ENCODE peak calls at places on chromosomes 12 and 14, in five cellular contexts. One of them, this sample, is unnamed.

GRCh38 chr12:25701290-25701689 is 148.2 kb upstream of the LMNTD1 start:
- DNase-seq in dermis blood vessel endothelial cell: no peak
- DNase-seq in stimulated activated CD4-positive, alpha-beta T cell treated with anti-CD3 and anti-CD28 coated beads, Interleukin-12 subunit alpha, Interleukin-12 subunit beta, amount 100 ng/mL, for 4 hours: no peak
- DNase-seq in B cell: no peak
- DNase-seq in lower lobe of right lung: no peak
- DNase-seq in this sample: no peak

GRCh38 chr12:54019924-54020586 is 8.2 kb upstream of the HOXC6 start:
- DNase-seq in lower lobe of right lung: no peak
- DNase-seq in B cell: no peak
- DNase-seq in dermis blood vessel endothelial cell: no peak
- DNase-seq in stimulated activated CD4-positive, alpha-beta T cell treated with anti-CD3 and anti-CD28 coated beads, Interleukin-12 subunit alpha, Interleukin-12 subunit beta, amount 100 ng/mL, for 4 hours: no peak
- DNase-seq in this sample: no peak

GRCh38 chr12:110345176-110345651 is 58.3 kb downstream of the ANAPC7 start:
- DNase-seq in lower lobe of right lung: peak
- DNase-seq in dermis blood vessel endothelial cell: no peak
- DNase-seq in stimulated activated CD4-positive, alpha-beta T cell treated with anti-CD3 and anti-CD28 coated beads, Interleukin-12 subunit alpha, Interleukin-12 subunit beta, amount 100 ng/mL, for 4 hours: no peak
- DNase-seq in B cell: no peak
- DNase-seq in this sample: no peak

GRCh38 chr12:131091413-131091975 is 137.8 kb downstream of the ADGRD1 start:
- DNase-seq in dermis blood vessel endothelial cell: no peak
- DNase-seq in stimulated activated CD4-positive, alpha-beta T cell treated with anti-CD3 and anti-CD28 coated beads, Interleukin-12 subunit alpha, Interleukin-12 subunit beta, amount 100 ng/mL, for 4 hours: no peak
- DNase-seq in lower lobe of right lung: peak
- DNase-seq in B cell: no peak
- DNase-seq in this sample: peak

GRCh38 chr14:24664366-24664765 is 30.4 kb upstream of the GZMB start:
- DNase-seq in stimulated activated CD4-positive, alpha-beta T cell treated with anti-CD3 and anti-CD28 coated beads, Interleukin-12 subunit alpha, Interleukin-12 subunit beta, amount 100 ng/mL, for 4 hours: no peak
- DNase-seq in B cell: no peak
- DNase-seq in lower lobe of right lung: no peak
- DNase-seq in dermis blood vessel endothelial cell: no peak
- DNase-seq in this sample: no peak

GRCh38 chr12:25550186-25550585 is 2.9 kb downstream of the LMNTD1 start:
- DNase-seq in lower lobe of right lung: no peak
- DNase-seq in dermis blood vessel endothelial cell: no peak
- DNase-seq in stimulated activated CD4-positive, alpha-beta T cell treated with anti-CD3 and anti-CD28 coated beads, Interleukin-12 subunit alpha, Interleukin-12 subunit beta, amount 100 ng/mL, for 4 hours: no peak
- DNase-seq in B cell: no peak
- DNase-seq in this sample: no peak

GRCh38 chr12:123111498-123112165 is 39.3 kb downstream of the PITPNM2 start:
- DNase-seq in stimulated activated CD4-positive, alpha-beta T cell treated with anti-CD3 and anti-CD28 coated beads, Interleukin-12 subunit alpha, Interleukin-12 subunit beta, amount 100 ng/mL, for 4 hours: no peak
- DNase-seq in dermis blood vessel endothelial cell: no peak
- DNase-seq in B cell: no peak
- DNase-seq in lower lobe of right lung: no peak
- DNase-seq in this sample: no peak

GRCh38 chr12:102528111-102528510 is 47.7 kb upstream of the IGF1 start:
- DNase-seq in lower lobe of right lung: no peak
- DNase-seq in stimulated activated CD4-positive, alpha-beta T cell treated with anti-CD3 and anti-CD28 coated beads, Interleukin-12 subunit alpha, Interleukin-12 subunit beta, amount 100 ng/mL, for 4 hours: no peak
- DNase-seq in dermis blood vessel endothelial cell: no peak
- DNase-seq in B cell: no peak
- DNase-seq in this sample: no peak

GRCh38 chr12:22978962-22979361 is 354.0 kb downstream of the ETNK1 start:
- DNase-seq in dermis blood vessel endothelial cell: no peak
- DNase-seq in B cell: no peak
- DNase-seq in lower lobe of right lung: no peak
- DNase-seq in stimulated activated CD4-positive, alpha-beta T cell treated with anti-CD3 and anti-CD28 coated beads, Interleukin-12 subunit alpha, Interleukin-12 subunit beta, amount 100 ng/mL, for 4 hours: no peak
- DNase-seq in this sample: no peak

GRCh38 chr14:72636094-72636493 is 257.8 kb downstream of the DPF3 start:
- DNase-seq in stimulated activated CD4-positive, alpha-beta T cell treated with anti-CD3 and anti-CD28 coated beads, Interleukin-12 subunit alpha, Interleukin-12 subunit beta, amount 100 ng/mL, for 4 hours: no peak
- DNase-seq in dermis blood vessel endothelial cell: no peak
- DNase-seq in lower lobe of right lung: no peak
- DNase-seq in B cell: no peak
- DNase-seq in this sample: no peak

GRCh38 chr12:1540690-1541089 is 53.7 kb downstream of the FBXL14 start:
- DNase-seq in B cell: no peak
- DNase-seq in stimulated activated CD4-positive, alpha-beta T cell treated with anti-CD3 and anti-CD28 coated beads, Interleukin-12 subunit alpha, Interleukin-12 subunit beta, amount 100 ng/mL, for 4 hours: no peak
- DNase-seq in dermis blood vessel endothelial cell: no peak
- DNase-seq in lower lobe of right lung: no peak
- DNase-seq in this sample: no peak

GRCh38 chr14:104794099-104794498 is 1.4 kb downstream of the AKT1 start:
- DNase-seq in lower lobe of right lung: peak
- DNase-seq in B cell: no peak
- DNase-seq in stimulated activated CD4-positive, alpha-beta T cell treated with anti-CD3 and anti-CD28 coated beads, Interleukin-12 subunit alpha, Interleukin-12 subunit beta, amount 100 ng/mL, for 4 hours: peak
- DNase-seq in dermis blood vessel endothelial cell: peak
- DNase-seq in this sample: no peak

GRCh38 chr12:65280306-65280705 is 1.8 kb downstream of the MSRB3 start:
- DNase-seq in lower lobe of right lung: no peak
- DNase-seq in B cell: no peak
- DNase-seq in stimulated activated CD4-positive, alpha-beta T cell treated with anti-CD3 and anti-CD28 coated beads, Interleukin-12 subunit alpha, Interleukin-12 subunit beta, amount 100 ng/mL, for 4 hours: no peak
- DNase-seq in dermis blood vessel endothelial cell: peak
- DNase-seq in this sample: no peak

GRCh38 chr12:97159397-97159796 is 252.3 kb downstream of the NEDD1 start:
- DNase-seq in stimulated activated CD4-positive, alpha-beta T cell treated with anti-CD3 and anti-CD28 coated beads, Interleukin-12 subunit alpha, Interleukin-12 subunit beta, amount 100 ng/mL, for 4 hours: no peak
- DNase-seq in lower lobe of right lung: no peak
- DNase-seq in dermis blood vessel endothelial cell: no peak
- DNase-seq in B cell: no peak
- DNase-seq in this sample: no peak

GRCh38 chr14:71221119-71221518 is 313.9 kb downstream of the PCNX1 start:
- DNase-seq in B cell: no peak
- DNase-seq in lower lobe of right lung: no peak
- DNase-seq in dermis blood vessel endothelial cell: no peak
- DNase-seq in stimulated activated CD4-positive, alpha-beta T cell treated with anti-CD3 and anti-CD28 coated beads, Interleukin-12 subunit alpha, Interleukin-12 subunit beta, amount 100 ng/mL, for 4 hours: no peak
- DNase-seq in this sample: no peak

GRCh38 chr14:86796221-86797074 is 1196.5 kb downstream of the GALC start:
- DNase-seq in dermis blood vessel endothelial cell: no peak
- DNase-seq in B cell: no peak
- DNase-seq in lower lobe of right lung: no peak
- DNase-seq in stimulated activated CD4-positive, alpha-beta T cell treated with anti-CD3 and anti-CD28 coated beads, Interleukin-12 subunit alpha, Interleukin-12 subunit beta, amount 100 ng/mL, for 4 hours: no peak
- DNase-seq in this sample: no peak

GRCh38 chr12:120801146-120801545 is 75.5 kb downstream of the ACADS start:
- DNase-seq in lower lobe of right lung: no peak
- DNase-seq in B cell: no peak
- DNase-seq in stimulated activated CD4-positive, alpha-beta T cell treated with anti-CD3 and anti-CD28 coated beads, Interleukin-12 subunit alpha, Interleukin-12 subunit beta, amount 100 ng/mL, for 4 hours: no peak
- DNase-seq in dermis blood vessel endothelial cell: no peak
- DNase-seq in this sample: no peak

GRCh38 chr14:79947440-79947839 is 263.9 kb downstream of the DIO2 start:
- DNase-seq in lower lobe of right lung: no peak
- DNase-seq in stimulated activated CD4-positive, alpha-beta T cell treated with anti-CD3 and anti-CD28 coated beads, Interleukin-12 subunit alpha, Interleukin-12 subunit beta, amount 100 ng/mL, for 4 hours: no peak
- DNase-seq in dermis blood vessel endothelial cell: no peak
- DNase-seq in B cell: no peak
- DNase-seq in this sample: no peak

GRCh38 chr12:106080111-106080732 is 58.5 kb downstream of the NUAK1 start:
- DNase-seq in dermis blood vessel endothelial cell: peak
- DNase-seq in stimulated activated CD4-positive, alpha-beta T cell treated with anti-CD3 and anti-CD28 coated beads, Interleukin-12 subunit alpha, Interleukin-12 subunit beta, amount 100 ng/mL, for 4 hours: no peak
- DNase-seq in lower lobe of right lung: no peak
- DNase-seq in B cell: no peak
- DNase-seq in this sample: no peak

GRCh38 chr12:1457901-1458300 is 136.5 kb downstream of the FBXL14 start:
- DNase-seq in B cell: no peak
- DNase-seq in dermis blood vessel endothelial cell: no peak
- DNase-seq in lower lobe of right lung: no peak
- DNase-seq in stimulated activated CD4-positive, alpha-beta T cell treated with anti-CD3 and anti-CD28 coated beads, Interleukin-12 subunit alpha, Interleukin-12 subunit beta, amount 100 ng/mL, for 4 hours: no peak
- DNase-seq in this sample: no peak

GRCh38 chr12:52198454-52199215 is 6.8 kb upstream of the KRT80 start:
- DNase-seq in dermis blood vessel endothelial cell: no peak
- DNase-seq in B cell: no peak
- DNase-seq in lower lobe of right lung: peak
- DNase-seq in stimulated activated CD4-positive, alpha-beta T cell treated with anti-CD3 and anti-CD28 coated beads, Interleukin-12 subunit alpha, Interleukin-12 subunit beta, amount 100 ng/mL, for 4 hours: no peak
- DNase-seq in this sample: no peak

GRCh38 chr12:1205512-1206060 is 214.6 kb downstream of the ERC1 start:
- DNase-seq in lower lobe of right lung: no peak
- DNase-seq in B cell: no peak
- DNase-seq in dermis blood vessel endothelial cell: peak
- DNase-seq in stimulated activated CD4-positive, alpha-beta T cell treated with anti-CD3 and anti-CD28 coated beads, Interleukin-12 subunit alpha, Interleukin-12 subunit beta, amount 100 ng/mL, for 4 hours: no peak
- DNase-seq in this sample: no peak

GRCh38 chr12:106138279-106138645 is 492 bp downstream of the NUAK1 start:
- DNase-seq in lower lobe of right lung: no peak
- DNase-seq in dermis blood vessel endothelial cell: no peak
- DNase-seq in B cell: peak
- DNase-seq in stimulated activated CD4-positive, alpha-beta T cell treated with anti-CD3 and anti-CD28 coated beads, Interleukin-12 subunit alpha, Interleukin-12 subunit beta, amount 100 ng/mL, for 4 hours: peak
- DNase-seq in this sample: no peak

GRCh38 chr14:101119830-101120571 is 216.5 kb upstream of the RTL1 start:
- DNase-seq in stimulated activated CD4-positive, alpha-beta T cell treated with anti-CD3 and anti-CD28 coated beads, Interleukin-12 subunit alpha, Interleukin-12 subunit beta, amount 100 ng/mL, for 4 hours: no peak
- DNase-seq in B cell: no peak
- DNase-seq in dermis blood vessel endothelial cell: no peak
- DNase-seq in lower lobe of right lung: no peak
- DNase-seq in this sample: no peak

GRCh38 chr14:44700184-44700583 is 193.1 kb upstream of the FSCB start:
- DNase-seq in stimulated activated CD4-positive, alpha-beta T cell treated with anti-CD3 and anti-CD28 coated beads, Interleukin-12 subunit alpha, Interleukin-12 subunit beta, amount 100 ng/mL, for 4 hours: no peak
- DNase-seq in lower lobe of right lung: no peak
- DNase-seq in B cell: no peak
- DNase-seq in dermis blood vessel endothelial cell: no peak
- DNase-seq in this sample: no peak

GRCh38 chr14:105328070-105328677 is 13.6 kb downstream of the PACS2 start:
- DNase-seq in stimulated activated CD4-positive, alpha-beta T cell treated with anti-CD3 and anti-CD28 coated beads, Interleukin-12 subunit alpha, Interleukin-12 subunit beta, amount 100 ng/mL, for 4 hours: no peak
- DNase-seq in lower lobe of right lung: no peak
- DNase-seq in B cell: no peak
- DNase-seq in dermis blood vessel endothelial cell: no peak
- DNase-seq in this sample: no peak

GRCh38 chr14:20659813-20660395 is 18.4 kb upstream of the OR6S1 start:
- DNase-seq in dermis blood vessel endothelial cell: no peak
- DNase-seq in stimulated activated CD4-positive, alpha-beta T cell treated with anti-CD3 and anti-CD28 coated beads, Interleukin-12 subunit alpha, Interleukin-12 subunit beta, amount 100 ng/mL, for 4 hours: no peak
- DNase-seq in B cell: no peak
- DNase-seq in lower lobe of right lung: no peak
- DNase-seq in this sample: no peak